ENCODE peak calls at places on chromosomes 1 and 21, in seven cellular contexts. One of them, this sample, is unnamed.

GRCh38 chr1:65343286-65343685 is 33.9 kb downstream of the DNAJC6 start:
- DNase-seq in activated CD8-positive, alpha-beta memory T cell treated with anti-CD3 and anti-CD28 coated beads, Interleukin-2, amount 50 U/mL, for 48 hours: no peak
- DNase-seq in myocyte: no peak
- DNase-seq in non-pigmented ciliary epithelial cell: no peak
- DNase-seq in cardiac fibroblast: peak
- DNase-seq in AG20443: peak
- DNase-seq in pancreas: no peak
- DNase-seq in this sample: peak

GRCh38 chr1:208524920-208525319 is 280.7 kb upstream of the PLXNA2 start:
- DNase-seq in activated CD8-positive, alpha-beta memory T cell treated with anti-CD3 and anti-CD28 coated beads, Interleukin-2, amount 50 U/mL, for 48 hours: no peak
- DNase-seq in myocyte: no peak
- DNase-seq in non-pigmented ciliary epithelial cell: no peak
- DNase-seq in cardiac fibroblast: no peak
- DNase-seq in AG20443: no peak
- DNase-seq in pancreas: no peak
- DNase-seq in this sample: peak

GRCh38 chr1:64245495-64245894 is 42.1 kb downstream of the UBE2U start:
- DNase-seq in activated CD8-positive, alpha-beta memory T cell treated with anti-CD3 and anti-CD28 coated beads, Interleukin-2, amount 50 U/mL, for 48 hours: no peak
- DNase-seq in myocyte: no peak
- DNase-seq in non-pigmented ciliary epithelial cell: no peak
- DNase-seq in cardiac fibroblast: no peak
- DNase-seq in AG20443: no peak
- DNase-seq in pancreas: no peak
- DNase-seq in this sample: no peak

GRCh38 chr1:181661569-181661968 is 178.3 kb downstream of the CACNA1E start:
- DNase-seq in activated CD8-positive, alpha-beta memory T cell treated with anti-CD3 and anti-CD28 coated beads, Interleukin-2, amount 50 U/mL, for 48 hours: no peak
- DNase-seq in myocyte: no peak
- DNase-seq in non-pigmented ciliary epithelial cell: no peak
- DNase-seq in cardiac fibroblast: no peak
- DNase-seq in AG20443: no peak
- DNase-seq in pancreas: no peak
- DNase-seq in this sample: no peak

GRCh38 chr1:198680174-198680871 is 41.5 kb downstream of the PTPRC start:
- DNase-seq in activated CD8-positive, alpha-beta memory T cell treated with anti-CD3 and anti-CD28 coated beads, Interleukin-2, amount 50 U/mL, for 48 hours: no peak
- DNase-seq in myocyte: no peak
- DNase-seq in non-pigmented ciliary epithelial cell: no peak
- DNase-seq in cardiac fibroblast: no peak
- DNase-seq in AG20443: no peak
- DNase-seq in pancreas: no peak
- DNase-seq in this sample: no peak

GRCh38 chr1:85330206-85330605 is 53.8 kb upstream of the BCL10 start:
- DNase-seq in activated CD8-positive, alpha-beta memory T cell treated with anti-CD3 and anti-CD28 coated beads, Interleukin-2, amount 50 U/mL, for 48 hours: no peak
- DNase-seq in myocyte: peak
- DNase-seq in non-pigmented ciliary epithelial cell: no peak
- DNase-seq in cardiac fibroblast: peak
- DNase-seq in AG20443: peak
- DNase-seq in pancreas: no peak
- DNase-seq in this sample: peak

GRCh38 chr1:216822480-216822879 is 99.3 kb upstream of the ESRRG start:
- DNase-seq in activated CD8-positive, alpha-beta memory T cell treated with anti-CD3 and anti-CD28 coated beads, Interleukin-2, amount 50 U/mL, for 48 hours: no peak
- DNase-seq in myocyte: no peak
- DNase-seq in non-pigmented ciliary epithelial cell: no peak
- DNase-seq in cardiac fibroblast: no peak
- DNase-seq in AG20443: no peak
- DNase-seq in pancreas: no peak
- DNase-seq in this sample: no peak

GRCh38 chr1:8649875-8650274 is 167.6 kb downstream of the RERE start:
- DNase-seq in activated CD8-positive, alpha-beta memory T cell treated with anti-CD3 and anti-CD28 coated beads, Interleukin-2, amount 50 U/mL, for 48 hours: no peak
- DNase-seq in myocyte: no peak
- DNase-seq in non-pigmented ciliary epithelial cell: no peak
- DNase-seq in cardiac fibroblast: no peak
- DNase-seq in AG20443: no peak
- DNase-seq in pancreas: no peak
- DNase-seq in this sample: no peak

GRCh38 chr1:174217787-174218574 is 58.7 kb downstream of the RABGAP1L start:
- DNase-seq in activated CD8-positive, alpha-beta memory T cell treated with anti-CD3 and anti-CD28 coated beads, Interleukin-2, amount 50 U/mL, for 48 hours: no peak
- DNase-seq in myocyte: peak
- DNase-seq in non-pigmented ciliary epithelial cell: no peak
- DNase-seq in cardiac fibroblast: peak
- DNase-seq in AG20443: peak
- DNase-seq in pancreas: no peak
- DNase-seq in this sample: peak

GRCh38 chr21:28723666-28724065 is 269.0 kb downstream of the LTN1 start:
- DNase-seq in activated CD8-positive, alpha-beta memory T cell treated with anti-CD3 and anti-CD28 coated beads, Interleukin-2, amount 50 U/mL, for 48 hours: no peak
- DNase-seq in myocyte: no peak
- DNase-seq in non-pigmented ciliary epithelial cell: no peak
- DNase-seq in cardiac fibroblast: no peak
- DNase-seq in AG20443: no peak
- DNase-seq in pancreas: no peak
- DNase-seq in this sample: no peak

GRCh38 chr21:17783816-17784598 is 35.1 kb downstream of the C21orf91 start:
- DNase-seq in activated CD8-positive, alpha-beta memory T cell treated with anti-CD3 and anti-CD28 coated beads, Interleukin-2, amount 50 U/mL, for 48 hours: no peak
- DNase-seq in myocyte: no peak
- DNase-seq in non-pigmented ciliary epithelial cell: no peak
- DNase-seq in cardiac fibroblast: no peak
- DNase-seq in AG20443: no peak
- DNase-seq in pancreas: no peak
- DNase-seq in this sample: no peak

GRCh38 chr1:8259498-8260290 is 58.2 kb upstream of the SLC45A1 start:
- DNase-seq in activated CD8-positive, alpha-beta memory T cell treated with anti-CD3 and anti-CD28 coated beads, Interleukin-2, amount 50 U/mL, for 48 hours: no peak
- DNase-seq in myocyte: peak
- DNase-seq in non-pigmented ciliary epithelial cell: peak
- DNase-seq in cardiac fibroblast: peak
- DNase-seq in AG20443: peak
- DNase-seq in pancreas: peak
- DNase-seq in this sample: peak